ENCODE peak calls at places on chromosomes 4 and X, in six cellular contexts. One of them, this sample, is unnamed.
A peak's percentile ranks its signal among the peaks of the same experiment; 100 is the strongest.

GRCh38 chr4:116070283-116070682 is 956.9 kb upstream of the NDST4 start:
- DNase-seq in heart left ventricle: no peak
- DNase-seq in left lung: no peak
- DNase-seq in ovary: no peak
- DNase-seq in dorsolateral prefrontal cortex: no peak
- DNase-seq in astrocyte: peak; percentile 11
- DNase-seq in this sample: peak; percentile 75

GRCh38 chrX:32599156-32599555 is 612.2 kb downstream of the DMD start:
- DNase-seq in heart left ventricle: no peak
- DNase-seq in left lung: no peak
- DNase-seq in ovary: no peak
- DNase-seq in dorsolateral prefrontal cortex: no peak
- DNase-seq in astrocyte: no peak
- DNase-seq in this sample: no peak

GRCh38 chrX:155048997-155049619 is 21.8 kb downstream of the CMC4 start:
- DNase-seq in heart left ventricle: peak; percentile 37
- DNase-seq in left lung: no peak
- DNase-seq in ovary: no peak
- DNase-seq in dorsolateral prefrontal cortex: no peak
- DNase-seq in astrocyte: no peak
- DNase-seq in this sample: no peak

GRCh38 chr4:107442538-107443083 is 277.4 kb downstream of the PAPSS1 start:
- DNase-seq in heart left ventricle: no peak
- DNase-seq in left lung: no peak
- DNase-seq in ovary: no peak
- DNase-seq in dorsolateral prefrontal cortex: no peak
- DNase-seq in astrocyte: no peak
- DNase-seq in this sample: no peak

GRCh38 chr4:78768447-78769177 is 7.5 kb upstream of the BMP2K start:
- DNase-seq in heart left ventricle: no peak
- DNase-seq in left lung: peak; percentile 49
- DNase-seq in ovary: no peak
- DNase-seq in dorsolateral prefrontal cortex: no peak
- DNase-seq in astrocyte: no peak
- DNase-seq in this sample: no peak

GRCh38 chr4:143084566-143084965 is 100.2 kb upstream of the USP38 start:
- DNase-seq in heart left ventricle: no peak
- DNase-seq in left lung: no peak
- DNase-seq in ovary: no peak
- DNase-seq in dorsolateral prefrontal cortex: no peak
- DNase-seq in astrocyte: peak; percentile 1
- DNase-seq in this sample: no peak

GRCh38 chr4:122450847-122451246 is 5.7 kb downstream of the IL2 start:
- DNase-seq in heart left ventricle: no peak
- DNase-seq in left lung: no peak
- DNase-seq in ovary: no peak
- DNase-seq in dorsolateral prefrontal cortex: no peak
- DNase-seq in astrocyte: no peak
- DNase-seq in this sample: peak; percentile 20

GRCh38 chr4:181548873-181549541 is 694.2 kb upstream of the TENM3 start:
- DNase-seq in heart left ventricle: no peak
- DNase-seq in left lung: peak; percentile 28
- DNase-seq in ovary: no peak
- DNase-seq in dorsolateral prefrontal cortex: no peak
- DNase-seq in astrocyte: peak; percentile 96
- DNase-seq in this sample: peak; percentile 87

GRCh38 chr4:161585011-161585410 is 578.8 kb downstream of the FSTL5 start:
- DNase-seq in heart left ventricle: no peak
- DNase-seq in left lung: no peak
- DNase-seq in ovary: no peak
- DNase-seq in dorsolateral prefrontal cortex: no peak
- DNase-seq in astrocyte: no peak
- DNase-seq in this sample: no peak

GRCh38 chrX:153926863-153927685 is 1.0 kb upstream of the ARHGAP4 start:
- DNase-seq in heart left ventricle: peak; percentile 68
- DNase-seq in left lung: peak; percentile 86
- DNase-seq in ovary: peak; percentile 63
- DNase-seq in dorsolateral prefrontal cortex: no peak
- DNase-seq in astrocyte: peak; percentile 9
- DNase-seq in this sample: no peak

GRCh38 chr4:108425988-108426387 is 194.4 kb upstream of the RPL34 start:
- DNase-seq in heart left ventricle: no peak
- DNase-seq in left lung: no peak
- DNase-seq in ovary: no peak
- DNase-seq in dorsolateral prefrontal cortex: no peak
- DNase-seq in astrocyte: peak; percentile 94
- DNase-seq in this sample: peak; percentile 56

GRCh38 chr4:6771229-6771671 is 11.3 kb upstream of the KIAA0232 start:
- DNase-seq in heart left ventricle: peak; percentile 90
- DNase-seq in left lung: no peak
- DNase-seq in ovary: no peak
- DNase-seq in dorsolateral prefrontal cortex: no peak
- DNase-seq in astrocyte: no peak
- DNase-seq in this sample: no peak

GRCh38 chr4:152165146-152165545 is 370.7 kb downstream of the FBXW7 start:
- DNase-seq in heart left ventricle: no peak
- DNase-seq in left lung: no peak
- DNase-seq in ovary: no peak
- DNase-seq in dorsolateral prefrontal cortex: no peak
- DNase-seq in astrocyte: peak; percentile 27
- DNase-seq in this sample: peak; percentile 77

DNA sequence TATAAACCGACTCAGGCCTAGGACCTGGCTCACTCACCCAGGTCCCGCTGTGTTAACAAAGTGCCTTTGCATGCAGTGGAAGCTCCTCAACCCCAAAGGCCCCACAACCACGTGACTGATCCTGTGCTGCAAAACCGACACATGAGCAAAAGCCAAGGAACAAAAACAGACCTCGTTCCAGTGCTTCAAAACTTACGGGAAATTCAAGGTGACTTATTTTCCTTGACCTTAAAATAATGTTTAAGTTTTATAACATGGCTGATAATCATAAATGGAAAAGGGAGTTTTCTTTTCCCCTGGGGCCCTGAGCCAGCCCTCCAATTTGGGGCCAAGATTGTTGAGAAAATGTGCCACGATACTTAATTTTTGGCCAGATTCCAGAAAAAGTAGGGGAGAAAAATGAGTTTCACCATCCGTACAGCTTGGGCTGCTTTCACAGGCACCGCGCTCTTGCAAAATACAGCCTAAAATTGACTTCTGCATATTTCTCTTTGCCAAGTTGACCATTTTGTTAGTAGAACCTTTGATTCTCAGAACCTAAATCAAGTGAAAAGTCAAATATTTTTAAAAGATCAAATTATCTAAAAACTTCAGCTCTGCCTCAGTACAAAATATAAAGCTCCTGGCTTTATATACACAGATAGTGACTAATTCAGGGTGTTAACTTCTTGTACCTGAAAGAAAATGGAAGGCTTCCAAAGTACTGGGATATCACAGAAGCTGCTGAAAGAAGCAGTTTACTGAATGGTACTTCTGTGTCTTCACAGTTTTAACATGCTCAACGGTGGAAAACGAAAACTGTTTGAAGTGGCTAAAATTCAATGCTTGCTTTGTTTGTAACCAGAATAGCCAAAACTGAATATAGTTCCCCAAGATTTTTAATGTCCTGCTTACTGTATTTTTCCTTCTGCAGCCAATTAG is 93.8 kb downstream of the APBB2 start:
- DNase-seq in heart left ventricle: peak; percentile 60
- DNase-seq in left lung: no peak
- DNase-seq in ovary: peak; percentile 85
- DNase-seq in dorsolateral prefrontal cortex: peak; percentile 36
- DNase-seq in astrocyte: peak; percentile 48
- DNase-seq in this sample: peak; percentile 66
- H3K27ac ChIP-seq in heart left ventricle: peak overlapping the region; percentile 21
- H3K27ac ChIP-seq in left lung: peak overlapping the region; percentile 40
- H3K27ac ChIP-seq in ovary: no peak overlapping the region
- H3K27ac ChIP-seq in dorsolateral prefrontal cortex: peak overlapping the region; percentile 36
- H3K27ac ChIP-seq in astrocyte: no peak overlapping the region
- H3K27ac ChIP-seq in this sample: peak overlapping the region; percentile 59

GRCh38 chrX:51857159-51857733 is 36.2 kb upstream of the MAGED1 start:
- DNase-seq in heart left ventricle: no peak
- DNase-seq in left lung: no peak
- DNase-seq in ovary: no peak
- DNase-seq in dorsolateral prefrontal cortex: no peak
- DNase-seq in astrocyte: no peak
- DNase-seq in this sample: no peak

GRCh38 chrX:51866156-51866555 is 27.3 kb upstream of the MAGED1 start:
- DNase-seq in heart left ventricle: no peak
- DNase-seq in left lung: no peak
- DNase-seq in ovary: no peak
- DNase-seq in dorsolateral prefrontal cortex: no peak
- DNase-seq in astrocyte: peak; percentile 59
- DNase-seq in this sample: no peak

GRCh38 chrX:51862920-51863319 is 30.5 kb upstream of the MAGED1 start:
- DNase-seq in heart left ventricle: no peak
- DNase-seq in left lung: no peak
- DNase-seq in ovary: no peak
- DNase-seq in dorsolateral prefrontal cortex: no peak
- DNase-seq in astrocyte: no peak
- DNase-seq in this sample: no peak

GRCh38 chrX:51855698-51856097 is 37.7 kb upstream of the MAGED1 start:
- DNase-seq in heart left ventricle: no peak
- DNase-seq in left lung: no peak
- DNase-seq in ovary: no peak
- DNase-seq in dorsolateral prefrontal cortex: no peak
- DNase-seq in astrocyte: no peak
- DNase-seq in this sample: no peak

DNA sequence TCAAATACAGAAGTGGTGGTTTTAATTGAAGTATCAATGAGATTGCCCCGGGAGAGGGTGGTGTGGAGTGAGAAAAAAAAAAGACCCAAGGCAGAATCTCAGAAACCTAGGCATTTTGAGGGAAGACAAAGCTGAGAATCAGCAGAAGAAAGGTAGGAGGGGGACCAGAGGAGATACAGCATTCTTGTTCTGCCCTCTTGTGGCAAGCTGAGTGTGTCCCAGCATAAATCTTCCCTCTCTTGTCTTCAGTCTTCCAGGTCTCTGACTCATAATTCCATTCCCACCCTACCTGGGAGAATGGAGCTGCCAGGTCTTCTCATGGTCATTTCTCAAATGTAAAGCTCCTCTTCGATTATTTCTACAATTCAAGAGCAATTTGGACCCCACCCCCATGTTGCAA is 32.7 kb upstream of the MAGED1 start:
- DNase-seq in heart left ventricle: peak; percentile 19
- DNase-seq in left lung: no peak
- DNase-seq in ovary: no peak
- DNase-seq in dorsolateral prefrontal cortex: no peak
- DNase-seq in astrocyte: peak; percentile 40
- DNase-seq in this sample: no peak
- TF ChIP-seq CTCF in heart left ventricle: peak; percentile 15
- TF ChIP-seq CTCF in left lung: no peak
- TF ChIP-seq CTCF in ovary: no peak
- TF ChIP-seq CTCF in dorsolateral prefrontal cortex: peak; percentile 47
- TF ChIP-seq CTCF in astrocyte: peak; percentile 15
- TF ChIP-seq CTCF in this sample: peak; percentile 46

GRCh38 chr4:39706334-39706733 is 8.4 kb downstream of the UBE2K start:
- DNase-seq in heart left ventricle: peak; percentile 67
- DNase-seq in left lung: no peak
- DNase-seq in ovary: no peak
- DNase-seq in dorsolateral prefrontal cortex: no peak
- DNase-seq in astrocyte: peak; percentile 82
- DNase-seq in this sample: peak; percentile 72

GRCh38 chr4:39699676-39700409 is 1.9 kb downstream of the UBE2K start:
- DNase-seq in heart left ventricle: no peak
- DNase-seq in left lung: no peak
- DNase-seq in ovary: no peak
- DNase-seq in dorsolateral prefrontal cortex: no peak
- DNase-seq in astrocyte: peak; percentile 25
- DNase-seq in this sample: no peak

GRCh38 chr4:39700500-39700899 is 2.6 kb downstream of the UBE2K start:
- DNase-seq in heart left ventricle: no peak
- DNase-seq in left lung: no peak
- DNase-seq in ovary: no peak
- DNase-seq in dorsolateral prefrontal cortex: no peak
- DNase-seq in astrocyte: no peak
- DNase-seq in this sample: no peak

GRCh38 chr4:39698424-39699009 is 581 bp downstream of the UBE2K start:
- DNase-seq in heart left ventricle: peak; percentile 47
- DNase-seq in left lung: peak; percentile 85
- DNase-seq in ovary: peak; percentile 69
- DNase-seq in dorsolateral prefrontal cortex: peak; percentile 38
- DNase-seq in astrocyte: peak; percentile 17
- DNase-seq in this sample: peak; percentile 22

DNA sequence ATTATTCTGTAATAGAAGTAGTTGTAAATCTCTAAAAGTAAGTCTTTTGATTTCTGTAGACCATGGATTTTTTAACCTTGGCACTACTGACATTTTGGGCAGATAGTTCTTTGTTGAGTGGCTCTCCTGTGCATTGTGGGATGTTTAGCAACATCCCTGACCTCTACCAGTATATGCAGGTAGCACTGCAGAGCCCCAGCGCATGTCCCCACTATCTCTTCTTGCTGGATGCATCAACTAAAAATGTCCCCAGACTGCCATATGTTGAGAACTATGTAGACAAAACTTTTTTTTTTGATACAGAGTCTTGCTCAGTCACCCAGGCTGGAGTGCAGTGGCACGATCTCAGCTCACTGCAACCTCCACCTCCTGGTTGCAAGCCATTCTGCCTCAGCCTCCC is 4.8 kb downstream of the UBE2K start:
- DNase-seq in heart left ventricle: no peak
- DNase-seq in left lung: no peak
- DNase-seq in ovary: no peak
- DNase-seq in dorsolateral prefrontal cortex: no peak
- DNase-seq in astrocyte: no peak
- DNase-seq in this sample: no peak
- H3K27ac ChIP-seq in heart left ventricle: no peak overlapping the region
- H3K27ac ChIP-seq in left lung: no peak overlapping the region
- H3K27ac ChIP-seq in ovary: no peak overlapping the region
- H3K27ac ChIP-seq in dorsolateral prefrontal cortex: no peak overlapping the region
- H3K27ac ChIP-seq in astrocyte: no peak overlapping the region
- H3K27ac ChIP-seq in this sample: no peak overlapping the region

GRCh38 chr4:1318488-1319213 is 28.4 kb upstream of the UVSSA start:
- DNase-seq in heart left ventricle: no peak
- DNase-seq in left lung: peak; percentile 48
- DNase-seq in ovary: no peak
- DNase-seq in dorsolateral prefrontal cortex: no peak
- DNase-seq in astrocyte: no peak
- DNase-seq in this sample: no peak
- TF ChIP-seq CTCF in heart left ventricle: peak; percentile 22
- TF ChIP-seq CTCF in left lung: no peak
- TF ChIP-seq CTCF in ovary: no peak
- TF ChIP-seq CTCF in dorsolateral prefrontal cortex: peak; percentile 10
- TF ChIP-seq CTCF in astrocyte: peak; percentile 11
- TF ChIP-seq CTCF in this sample: peak; percentile 51

DNA sequence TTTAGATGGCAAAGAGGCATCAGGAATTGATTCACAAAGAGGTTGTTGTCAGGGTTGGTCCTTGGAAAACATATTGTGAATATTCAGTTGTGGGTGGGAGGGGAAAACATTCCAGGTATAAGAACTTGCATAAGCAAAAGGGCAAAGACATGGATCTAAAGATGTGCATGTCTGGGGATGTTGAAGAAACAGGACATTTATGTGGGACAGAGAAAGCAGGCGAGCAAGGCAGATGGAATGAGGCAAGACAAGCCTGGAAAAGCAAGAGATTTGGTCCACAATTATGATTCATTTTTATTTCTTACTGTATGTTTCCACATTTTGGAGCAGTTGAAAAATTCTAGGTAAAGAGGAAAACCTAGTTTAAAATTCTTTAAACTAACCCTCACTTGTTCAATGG is 134.9 kb upstream of the CXXC4 start:
- DNase-seq in heart left ventricle: no peak
- DNase-seq in left lung: no peak
- DNase-seq in ovary: no peak
- DNase-seq in dorsolateral prefrontal cortex: no peak
- DNase-seq in astrocyte: no peak
- DNase-seq in this sample: peak; percentile 25
- H3K27ac ChIP-seq in heart left ventricle: no peak overlapping the region
- H3K27ac ChIP-seq in left lung: no peak overlapping the region
- H3K27ac ChIP-seq in ovary: no peak overlapping the region
- H3K27ac ChIP-seq in dorsolateral prefrontal cortex: no peak overlapping the region
- H3K27ac ChIP-seq in astrocyte: no peak overlapping the region
- H3K27ac ChIP-seq in this sample: no peak overlapping the region